ENCODE peak calls at places on chromosomes 16 and 17, in five cellular contexts. F is cardiac muscle cell, G is fibroblast of mammary gland, P is breast epithelium, N is bronchial epithelial cell. W is an unnamed sample.

GRCh38 chr17:74686761-74687160 is 26.0 kb downstream of the CD300LF start:
- DNase-seq in P (no peak), G (no peak), F (no peak), N (no peak), W (no peak)

GRCh38 chr17:32267690-32268205 is 2.1 kb downstream of the RHBDL3 start:
- DNase-seq in G (no peak), N (peak), P (no peak), F (peak), W (peak)

GRCh38 chr17:78356163-78356713 is 3.6 kb downstream of the SOCS3 start:
- DNase-seq in P (no peak), F (peak), G (peak), N (peak), W (peak)

GRCh38 chr17:77089118-77089477 is 51.7 kb upstream of the SEC14L1 start:
- DNase-seq in F (no peak), N (no peak), P (no peak), G (no peak), W (peak)

GRCh38 chr17:56815711-56816110 is 18.0 kb downstream of the C17orf67 start:
- DNase-seq in F (no peak), N (peak), P (no peak), G (peak), W (no peak)

GRCh38 chr16:75064403-75065148 is 52.0 kb downstream of the LDHD start:
- DNase-seq in F (no peak), P (peak), G (no peak), N (peak), W (peak)

GRCh38 chr17:56176101-56176500 is 22.8 kb downstream of the ANKFN1 start:
- DNase-seq in G (no peak), P (no peak), F (no peak), N (no peak), W (no peak)

GRCh38 chr16:52552643-52553042 is 5.7 kb upstream of the TOX3 start:
- DNase-seq in P (no peak), F (no peak), N (peak), G (no peak), W (no peak)

GRCh38 chr17:67431210-67432015 is 54.3 kb downstream of the PITPNC1 start:
- DNase-seq in F (no peak), N (peak), G (peak), P (no peak), W (no peak)

GRCh38 chr16:67936124-67936875 is at the start of gene PSMB10:
- DNase-seq in F (peak), N (peak), G (peak), P (no peak), W (peak)

GRCh38 chr16:58614212-58614611 is 15.4 kb downstream of the CNOT1 start:
- DNase-seq in G (peak), F (no peak), P (no peak), N (no peak), W (no peak)

GRCh38 chr17:9187828-9188227 is 166.5 kb downstream of the NTN1 start:
- DNase-seq in N (no peak), F (peak), G (no peak), P (no peak), W (no peak)

GRCh38 chr16:56346131-56346890 is 79.0 kb downstream of the AMFR start:
- DNase-seq in P (no peak), G (no peak), F (no peak), N (no peak), W (no peak)

GRCh38 chr17:56737741-56738161 is 96.0 kb downstream of the C17orf67 start:
- DNase-seq in P (peak), G (peak), F (peak), N (no peak), W (no peak)

GRCh38 chr17:32523827-32524552 is 37.2 kb downstream of the CDK5R1 start:
- DNase-seq in N (no peak), G (no peak), P (no peak), F (no peak), W (no peak)

GRCh38 chr17:38464251-38464722 is 36.0 kb downstream of the ARHGAP23 start:
- DNase-seq in P (no peak), N (no peak), G (peak), F (no peak), W (no peak)

GRCh38 chr16:4505356-4506153 is 29.4 kb downstream of the HMOX2 start:
- DNase-seq in N (no peak), G (no peak), P (peak), F (no peak), W (no peak)

GRCh38 chr17:7559307-7560171 is 989 bp downstream of the TNFSF13 start:
- DNase-seq in F (no peak), N (peak), G (no peak), P (peak), W (no peak)

GRCh38 chr17:60077672-60078519 is 825 bp downstream of the HEATR6 start:
- DNase-seq in N (peak), P (no peak), G (peak), F (no peak), W (no peak)

GRCh38 chr17:41689497-41690299 is 1.0 kb downstream of the EIF1 start:
- DNase-seq in N (no peak), F (peak), P (peak), G (peak), W (peak)

GRCh38 chr16:26599786-26600107 is 467.0 kb upstream of the C16orf82 start:
- DNase-seq in F (no peak), P (no peak), G (no peak), N (no peak), W (no peak)

GRCh38 chr17:21001813-21002221 is 41.0 kb downstream of the USP22 start:
- DNase-seq in F (no peak), P (no peak), G (no peak), N (no peak), W (no peak)

GRCh38 chr16:67461600-67462278 is 19.2 kb downstream of the ATP6V0D1 start:
- DNase-seq in G (no peak), P (peak), N (peak), F (no peak), W (peak)

GRCh38 chr16:1680361-1680760 is 2.3 kb downstream of the JPT2 start:
- DNase-seq in N (no peak), G (no peak), F (no peak), P (no peak), W (no peak)

GRCh38 chr16:1677339-1677738 is 740 bp upstream of the JPT2 start:
- DNase-seq in G (no peak), F (no peak), N (no peak), P (no peak), W (no peak)

GRCh38 chr16:1676661-1677060 is 1.4 kb upstream of the JPT2 start:
- DNase-seq in N (no peak), G (no peak), F (no peak), P (no peak), W (no peak)

GRCh38 chr16:1678500-1679098 is 520 bp downstream of the JPT2 start:
- DNase-seq in P (peak), N (peak), G (peak), F (peak), W (peak)

DNA sequence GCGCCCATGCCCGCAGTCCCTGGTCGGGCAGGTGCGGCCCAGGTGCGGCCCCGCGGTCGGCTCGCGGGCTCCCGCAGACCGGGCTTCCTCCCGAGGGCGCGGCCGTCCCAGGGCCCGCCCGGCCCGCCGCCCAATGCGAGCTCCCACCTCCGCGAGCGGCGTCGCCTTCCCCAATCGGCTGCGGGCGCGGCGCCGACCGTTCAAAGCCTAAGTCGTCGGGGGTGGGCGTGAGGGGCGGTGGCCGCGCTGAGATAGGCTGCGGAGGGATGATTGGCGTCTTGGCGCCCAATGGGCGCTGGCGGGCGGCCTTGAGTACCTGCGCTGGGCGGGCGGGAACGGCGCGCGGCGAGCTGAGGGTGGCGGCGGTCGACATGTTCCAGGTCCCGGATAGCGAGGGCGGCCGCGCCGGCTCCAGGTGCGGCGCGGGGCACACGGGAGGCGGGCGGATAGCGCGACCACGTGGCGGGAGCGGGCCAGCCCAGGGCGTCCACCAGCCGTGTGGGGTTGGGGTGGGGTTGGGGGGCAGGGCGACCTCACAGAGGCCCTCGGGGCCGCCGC is at the start of gene JPT2:
- DNase-seq in N (peak), F (peak), P (peak), G (peak), W (peak)
- TF ChIP-seq CTCF in N (no peak), F (no peak), P (no peak), G (no peak), W (no peak)

GRCh38 chr17:48244121-48244711 is 136.7 kb downstream of the SNX11 start:
- DNase-seq in G (no peak), F (no peak), P (no peak), N (peak), W (peak)
- TF ChIP-seq CTCF in G (no peak), F (no peak), P (no peak), N (no peak), W (no peak)

GRCh38 chr16:89217388-89218191 is at the start of gene ZNF778:
- DNase-seq in F (peak), N (peak), P (peak), G (peak), W (peak)
- TF ChIP-seq CTCF in F (no peak), N (no peak), P (peak), G (no peak), W (no peak)

GRCh38 chr17:16534236-16534635 is 34.8 kb downstream of the ZNF287 start:
- DNase-seq in P (no peak), N (no peak), F (no peak), G (no peak), W (no peak)

GRCh38 chr17:16537130-16537458 is 31.9 kb downstream of the ZNF287 start:
- DNase-seq in N (no peak), F (no peak), P (no peak), G (no peak), W (no peak)
- TF ChIP-seq CTCF in N (no peak), F (no peak), P (no peak), G (no peak), W (no peak)

DNA sequence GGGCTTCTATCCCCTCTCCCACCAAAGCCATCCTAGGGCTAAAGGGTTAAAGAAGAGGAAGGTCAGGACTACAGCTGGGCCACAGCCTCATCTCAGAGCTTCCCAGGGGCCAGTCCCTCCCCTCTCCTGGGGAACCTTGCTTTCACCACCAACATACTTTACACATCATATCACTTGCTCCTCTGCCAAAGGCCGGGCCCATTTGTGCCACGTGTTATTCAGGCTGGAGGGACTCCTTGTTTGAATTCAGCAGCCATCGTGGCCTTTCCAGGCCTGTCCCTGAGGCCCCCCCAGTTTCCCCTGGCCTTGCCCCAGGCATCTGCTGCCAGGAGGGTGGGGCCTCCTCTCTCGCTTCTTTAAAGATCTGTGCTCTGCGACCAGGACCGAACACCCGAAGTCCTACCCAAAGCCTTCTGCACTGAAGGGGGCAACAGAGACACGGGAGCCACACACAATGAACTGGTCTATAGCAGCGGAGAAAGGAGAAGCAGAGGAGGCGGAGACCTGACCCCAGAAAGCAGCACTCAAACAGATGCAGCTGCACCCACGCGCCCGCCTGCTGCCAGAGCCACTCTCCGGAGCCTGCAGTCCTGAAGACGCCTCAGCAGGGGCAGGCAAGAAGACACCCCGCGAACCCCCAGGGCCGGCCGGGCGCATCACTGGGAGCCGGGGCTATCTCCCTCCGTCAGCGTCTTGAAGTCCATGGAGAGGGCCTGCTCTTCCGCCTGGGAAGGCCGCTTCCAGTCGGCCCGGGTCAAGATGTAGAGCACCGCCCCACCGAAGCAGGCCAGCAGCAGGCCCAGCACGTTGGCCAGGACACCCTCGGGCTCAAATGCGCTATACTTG is 12.1 kb downstream of the CYB561 start:
- DNase-seq in G (peak), P (peak), F (no peak), N (peak), W (no peak)
- TF ChIP-seq CTCF in G (peak), P (no peak), F (no peak), N (no peak), W (no peak)

W was measured in Calu3.